ENCODE peak calls at places on chromosome 22, in five cellular contexts. A is dermis blood vessel endothelial cell, I is T-helper 1 cell, R is mesothelial cell of epicardium, Q is KBM-7. T is an unnamed sample.

GRCh38 chr22:23168381-23169031 is 11.8 kb upstream of the BCR start:
- DNase-seq in I (no peak), Q (no peak), R (no peak), A (no peak), T (no peak)

GRCh38 chr22:38017272-38017920 is 33.0 kb upstream of the SOX10 start:
- DNase-seq in A (peak), I (no peak), R (no peak), Q (peak), T (no peak)

GRCh38 chr22:27990879-27991278 is 71.8 kb upstream of the PITPNB start:
- DNase-seq in R (no peak), Q (peak), I (no peak), A (peak), T (no peak)

GRCh38 chr22:22022977-22023534 is 40.5 kb upstream of the TOP3B start:
- DNase-seq in I (no peak), R (no peak), A (no peak), Q (no peak), T (no peak)

GRCh38 chr22:40928657-40929056 is 22.5 kb upstream of the RBX1 start:
- DNase-seq in I (no peak), A (peak), Q (no peak), R (no peak), T (no peak)

GRCh38 chr22:49747705-49748104 is 80.0 kb downstream of the BRD1 start:
- DNase-seq in Q (no peak), A (no peak), I (no peak), R (no peak), T (no peak)

GRCh38 chr22:30270841-30271240 is 4.2 kb upstream of the OSM start:
- DNase-seq in Q (peak), A (peak), R (no peak), I (no peak), T (no peak)

GRCh38 chr22:17912942-17913704 is 111.2 kb downstream of the MICAL3 start:
- DNase-seq in I (no peak), A (no peak), Q (no peak), R (no peak), T (no peak)

GRCh38 chr22:45008853-45009751 is 703 bp downstream of the PHF21B start:
- DNase-seq in R (no peak), Q (no peak), I (no peak), A (peak), T (no peak)

GRCh38 chr22:46289244-46289891 is 7.3 kb upstream of the GTSE1 start:
- DNase-seq in I (no peak), Q (no peak), R (no peak), A (no peak), T (no peak)

GRCh38 chr22:21000215-21000986 is 1.5 kb downstream of the THAP7 start:
- DNase-seq in A (peak), Q (no peak), R (no peak), I (no peak), T (no peak)

GRCh38 chr22:47384977-47385376 is 622.5 kb downstream of the TBC1D22A start:
- DNase-seq in I (no peak), Q (no peak), R (no peak), A (no peak), T (no peak)

GRCh38 chr22:31341386-31342088 is 4.6 kb downstream of the PATZ1 start:
- DNase-seq in A (no peak), Q (no peak), I (no peak), R (no peak), T (no peak)

GRCh38 chr22:30178180-30179126 is 68.1 kb downstream of the LIF start:
- DNase-seq in R (no peak), A (no peak), Q (no peak), I (no peak), T (no peak)

GRCh38 chr22:49896201-49896600 is 22.0 kb downstream of the ALG12 start:
- DNase-seq in I (no peak), Q (no peak), A (no peak), R (no peak), T (no peak)